ENCODE peak calls at places on chromosomes 5 and 9, in nine cellular contexts. K is activated T-cell treated with anti-CD3 and anti-CD28 coated beads for 1 hour; O is psoas muscle; N is stimulated activated CD8-positive, alpha-beta memory T cell treated with anti-CD3 and anti-CD28 coated beads, Interleukin-4, amount 100 ng/mL, for 1 hour; G is NCI-H345; A is NT2/D1; U is caudate nucleus; Y is activated CD4-positive, CD25-positive, alpha-beta regulatory T cell; W is kidney. P is an unnamed sample.

GRCh38 chr9:124149992-124150391 is 107.8 kb upstream of the NEK6 start:
- DNase-seq in K (no peak), O (no peak), N (no peak), G (no peak), A (no peak), U (no peak), Y (no peak), W (no peak), P (no peak)

GRCh38 chr5:88659529-88660325 is 223.3 kb downstream of the MEF2C start:
- DNase-seq in K (no peak), O (no peak), N (no peak), G (no peak), A (no peak), U (no peak), Y (no peak), W (peak), P (no peak)

GRCh38 chr5:133285583-133286021 is 233.8 kb downstream of the HSPA4 start:
- DNase-seq in K (no peak), O (peak), N (no peak), G (no peak), A (no peak), U (no peak), Y (no peak), W (no peak), P (no peak)

GRCh38 chr9:126401581-126401980 is 75.0 kb downstream of the MVB12B start:
- DNase-seq in K (no peak), O (no peak), N (no peak), G (no peak), A (no peak), U (no peak), Y (no peak), W (no peak), P (no peak)

GRCh38 chr9:137632432-137633161 is 13.8 kb downstream of the EHMT1 start:
- DNase-seq in K (no peak), O (no peak), N (no peak), G (no peak), A (no peak), U (no peak), Y (no peak), W (no peak), P (no peak)

GRCh38 chr9:132673355-132673754 is 3.1 kb downstream of the GTF3C4 start:
- DNase-seq in K (no peak), O (no peak), N (no peak), G (no peak), A (no peak), U (no peak), Y (no peak), W (no peak), P (peak)

GRCh38 chr5:95900383-95900958 is 61.2 kb downstream of the ELL2 start:
- DNase-seq in K (no peak), O (no peak), N (no peak), G (no peak), A (no peak), U (no peak), Y (no peak), W (no peak), P (no peak)

GRCh38 chr5:80168388-80169028 is 87.3 kb downstream of the SERINC5 start:
- DNase-seq in K (no peak), O (no peak), N (no peak), G (no peak), A (no peak), U (no peak), Y (no peak), W (no peak), P (no peak)

GRCh38 chr9:37903581-37903830 is 421 bp downstream of the SLC25A51 start:
- DNase-seq in K (no peak), O (peak), N (no peak), G (peak), A (no peak), U (no peak), Y (no peak), W (no peak), P (no peak)

GRCh38 chr9:93205045-93205768 is 21.3 kb downstream of the WNK2 start:
- DNase-seq in K (no peak), O (peak), N (no peak), G (no peak), A (no peak), U (peak), Y (no peak), W (peak), P (no peak)

GRCh38 chr9:16514131-16514530 is 356.3 kb downstream of the BNC2 start:
- DNase-seq in K (no peak), O (no peak), N (no peak), G (no peak), A (peak), U (no peak), Y (no peak), W (no peak), P (no peak)

GRCh38 chr5:1511037-1511436 is 12.7 kb downstream of the LPCAT1 start:
- DNase-seq in K (no peak), O (peak), N (no peak), G (no peak), A (no peak), U (no peak), Y (no peak), W (peak), P (no peak)

GRCh38 chr9:35746583-35746982 is 2.4 kb downstream of the GBA2 start:
- DNase-seq in K (no peak), O (no peak), N (no peak), G (no peak), A (no peak), U (no peak), Y (no peak), W (no peak), P (no peak)

GRCh38 chr5:31823477-31823876 is 184.5 kb downstream of the PDZD2 start:
- DNase-seq in K (no peak), O (no peak), N (no peak), G (no peak), A (no peak), U (no peak), Y (no peak), W (no peak), P (no peak)

GRCh38 chr5:132033122-132033521 is 21.7 kb upstream of the ACSL6 start:
- DNase-seq in K (no peak), O (no peak), N (no peak), G (no peak), A (no peak), U (no peak), Y (no peak), W (no peak), P (no peak)

GRCh38 chr5:150789943-150790611 is 11.5 kb downstream of the SMIM3 start:
- DNase-seq in K (peak), O (peak), N (no peak), G (no peak), A (peak), U (no peak), Y (peak), W (peak), P (peak)

GRCh38 chr5:55993013-55993412 is 1.8 kb downstream of the IL6ST start:
- DNase-seq in K (no peak), O (no peak), N (no peak), G (no peak), A (no peak), U (no peak), Y (no peak), W (no peak), P (no peak)

GRCh38 chr5:119554597-119554996 is 74.8 kb upstream of the FAM170A start:
- DNase-seq in K (no peak), O (no peak), N (no peak), G (no peak), A (no peak), U (no peak), Y (no peak), W (no peak), P (no peak)

GRCh38 chr5:33507426-33507825 is 66.7 kb downstream of the TARS1 start:
- DNase-seq in K (no peak), O (no peak), N (no peak), G (no peak), A (no peak), U (no peak), Y (no peak), W (no peak), P (no peak)